ENCODE peak calls at places on chromosomes 1 and 21, in eight cellular contexts. E is fibroblast of lung; D is Peyer's patch; T is sigmoid colon; M is tibial artery; V is breast epithelium; R is CD8-positive, alpha-beta memory T cell; Y is SJSA1. S is an unnamed sample. For H3K9me3, the result is how much of the 10 kb centered on the place peaks cover.

GRCh38 chr1:36106269-36106668 is 17.6 kb downstream of the ADPRS start:
- DNase-seq in E (no peak), D (no peak), T (no peak), M (no peak), V (no peak), R (no peak), Y (no peak), S (no peak)

GRCh38 chr1:114134518-114134917 is 19.2 kb downstream of the SYT6 start:
- DNase-seq in E (no peak), D (no peak), T (no peak), M (no peak), V (no peak), R (no peak), Y (no peak), S (no peak)

GRCh38 chr1:19582318-19582717 is 61.8 kb upstream of the NBL1 start:
- DNase-seq in E (no peak), D (peak), T (no peak), M (peak), V (peak), R (peak), Y (peak), S (no peak)

GRCh38 chr1:115546846-115547245 is 94.9 kb upstream of the VANGL1 start:
- DNase-seq in E (peak), D (no peak), T (no peak), M (no peak), V (no peak), R (no peak), Y (no peak), S (no peak)

GRCh38 chr1:6614019-6614952 is 755 bp downstream of the PHF13 start:
- DNase-seq in E (peak), D (peak), T (peak), M (peak), V (peak), R (peak), Y (peak), S (peak)

GRCh38 chr1:25451903-25452302 is 21.2 kb downstream of the MACO1 start:
- DNase-seq in E (no peak), D (no peak), T (no peak), M (no peak), V (no peak), R (no peak), Y (no peak), S (no peak)

GRCh38 chr1:109199710-109200109 is 14.0 kb upstream of the SARS1 start:
- DNase-seq in E (no peak), D (no peak), T (no peak), M (no peak), V (no peak), R (peak), Y (no peak), S (no peak)

GRCh38 chr21:35204850-35205564 is 155.9 kb upstream of the RUNX1 start:
- DNase-seq in E (peak), D (no peak), T (peak), M (peak), V (no peak), R (peak), Y (peak), S (peak)

GRCh38 chr1:228490120-228491078 is 3.2 kb downstream of the RNF187 start:
- DNase-seq in E (no peak), D (no peak), T (no peak), M (no peak), V (no peak), R (no peak), Y (no peak), S (no peak)

GRCh38 chr1:112544753-112545152 is 36.0 kb downstream of the WNT2B start:
- DNase-seq in E (peak), D (no peak), T (no peak), M (no peak), V (no peak), R (no peak), Y (no peak), S (no peak)

GRCh38 chr1:160098852-160099647 is 631 bp upstream of the IGSF8 start:
- DNase-seq in E (peak), D (peak), T (peak), M (peak), V (peak), R (peak), Y (peak), S (peak)

GRCh38 chr1:191240925-191241324 is 763.3 kb upstream of the BRINP3 start:
- DNase-seq in E (peak), D (no peak), T (no peak), M (no peak), V (no peak), R (no peak), Y (no peak), S (no peak)

GRCh38 chr1:204287466-204287881 is 72.3 kb downstream of the PLEKHA6 start:
- DNase-seq in E (no peak), D (no peak), T (no peak), M (no peak), V (no peak), R (no peak), Y (no peak), S (no peak)
- H3K4me3 ChIP-seq in E (no peak), D (peak), T (no peak), M (peak), V (peak), R (peak), Y (no peak), S (no peak)

GRCh38 chr1:105894006-105894405 is 1162.5 kb upstream of the PRMT6 start:
- DNase-seq in E (no peak), D (no peak), T (no peak), M (no peak), V (no peak), R (no peak), Y (no peak), S (no peak)
- H3K9me3 ChIP-seq in E (under half), D (under half), T (under half), M (under half), V (under half), R (under half), Y (under half), S (under half)

GRCh38 chr1:16258591-16259135 is 21.7 kb upstream of the CPLANE2 start:
- DNase-seq in E (no peak), D (no peak), T (no peak), M (no peak), V (no peak), R (no peak), Y (no peak), S (no peak)

GRCh38 chr1:16257968-16258367 is 21.0 kb upstream of the CPLANE2 start:
- DNase-seq in E (no peak), D (no peak), T (no peak), M (no peak), V (no peak), R (no peak), Y (no peak), S (no peak)

GRCh38 chr1:16262067-16262466 is 25.1 kb upstream of the CPLANE2 start:
- DNase-seq in E (no peak), D (no peak), T (no peak), M (no peak), V (no peak), R (no peak), Y (no peak), S (no peak)

GRCh38 chr1:16256478-16256877 is 19.5 kb upstream of the CPLANE2 start:
- DNase-seq in E (no peak), D (no peak), T (no peak), M (no peak), V (no peak), R (no peak), Y (no peak), S (no peak)

DNA sequence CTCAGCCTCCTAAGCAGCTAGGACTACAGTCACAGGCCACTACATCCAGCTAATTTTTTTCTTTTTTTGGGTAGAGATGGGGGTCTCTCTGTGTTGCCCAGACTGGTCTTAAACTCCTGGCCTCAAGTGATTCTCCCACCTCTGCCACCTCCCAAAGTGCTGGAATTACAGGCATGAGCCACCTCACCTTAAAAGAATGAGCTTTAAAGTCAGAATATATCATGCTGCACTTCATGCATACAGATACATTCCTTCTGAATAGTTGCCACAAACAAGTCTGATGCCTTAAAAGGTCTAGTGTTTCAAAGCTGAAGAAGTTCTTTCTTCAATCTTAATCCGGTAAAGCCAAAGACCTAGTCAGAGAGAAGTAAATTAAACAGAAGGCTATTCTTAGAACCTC is 23.8 kb upstream of the CPLANE2 start:
- DNase-seq in E (peak), D (no peak), T (no peak), M (no peak), V (no peak), R (no peak), Y (peak), S (no peak)
- H3K4me3 ChIP-seq in E (no peak), D (no peak), T (no peak), M (no peak), V (no peak), R (no peak), Y (no peak), S (no peak)

GRCh38 chr1:44225761-44226160 is 12.5 kb downstream of the DMAP1 start:
- DNase-seq in E (no peak), D (no peak), T (no peak), M (no peak), V (no peak), R (no peak), Y (no peak), S (no peak)
- H3K9me3 ChIP-seq in E (under half), D (under half), T (under half), M (under half), V (under half), R (under half), Y (under half), S (under half)

DNA sequence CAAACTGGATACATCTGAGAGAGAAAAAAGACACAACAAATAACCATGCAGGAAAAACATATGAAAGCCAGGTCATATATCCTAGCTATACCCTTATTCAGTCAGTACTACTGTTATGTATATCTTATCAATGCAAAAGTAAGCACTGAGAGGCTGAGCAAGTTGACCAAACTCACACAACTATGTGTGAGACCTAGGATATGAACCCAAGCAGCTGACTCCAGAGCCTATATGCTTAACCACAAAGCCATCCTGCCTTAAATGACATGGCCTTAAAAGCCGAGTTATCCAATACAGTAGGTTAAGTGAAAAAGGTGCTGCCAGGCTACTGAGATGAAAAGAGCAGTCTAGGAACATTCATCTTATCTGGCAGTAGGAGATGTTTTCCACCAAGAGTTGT is 151.6 kb downstream of the RERE start:
- DNase-seq in E (no peak), D (no peak), T (no peak), M (no peak), V (no peak), R (no peak), Y (no peak), S (no peak)
- H3K4me3 ChIP-seq in E (no peak), D (no peak), T (no peak), M (no peak), V (no peak), R (no peak), Y (no peak), S (no peak)

GRCh38 chr1:247105966-247106365 is 1.8 kb upstream of the ZNF669 start:
- DNase-seq in E (no peak), D (no peak), T (no peak), M (no peak), V (no peak), R (no peak), Y (no peak), S (no peak)

GRCh38 chr1:247110627-247111258 is 6.6 kb upstream of the ZNF669 start:
- DNase-seq in E (peak), D (no peak), T (no peak), M (no peak), V (no peak), R (no peak), Y (no peak), S (no peak)

GRCh38 chr1:247104965-247105364 is 809 bp upstream of the ZNF669 start:
- DNase-seq in E (no peak), D (no peak), T (no peak), M (no peak), V (no peak), R (no peak), Y (no peak), S (no peak)

GRCh38 chr1:247111259-247111635 is 7.1 kb upstream of the ZNF669 start:
- DNase-seq in E (no peak), D (no peak), T (no peak), M (no peak), V (no peak), R (no peak), Y (no peak), S (peak)

DNA sequence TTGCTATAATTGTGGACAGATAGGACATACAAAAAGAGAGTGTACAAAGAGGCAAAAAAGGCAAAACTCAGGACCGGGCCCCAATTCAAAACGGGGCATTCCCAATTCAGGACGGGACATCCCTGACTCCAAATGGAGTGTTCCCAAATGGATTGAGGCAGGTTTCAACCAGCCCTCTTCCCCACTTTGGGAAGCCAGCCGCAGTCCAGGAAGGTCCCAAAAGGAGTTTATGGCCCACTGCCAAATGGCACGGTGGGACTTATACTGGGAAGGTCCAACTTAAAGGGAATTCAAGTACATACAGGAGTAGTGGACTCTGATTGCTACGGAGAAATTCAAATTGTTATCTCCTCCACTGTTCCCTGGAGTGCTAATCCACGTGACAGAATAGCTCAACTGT is 3.5 kb upstream of the ZNF669 start:
- DNase-seq in E (no peak), D (no peak), T (no peak), M (no peak), V (no peak), R (no peak), Y (no peak), S (no peak)
- H3K9me3 ChIP-seq in E (under half), D (under half), T (under half), M (under half), V (under half), R (under half), Y (under half), S (under half)

DNA sequence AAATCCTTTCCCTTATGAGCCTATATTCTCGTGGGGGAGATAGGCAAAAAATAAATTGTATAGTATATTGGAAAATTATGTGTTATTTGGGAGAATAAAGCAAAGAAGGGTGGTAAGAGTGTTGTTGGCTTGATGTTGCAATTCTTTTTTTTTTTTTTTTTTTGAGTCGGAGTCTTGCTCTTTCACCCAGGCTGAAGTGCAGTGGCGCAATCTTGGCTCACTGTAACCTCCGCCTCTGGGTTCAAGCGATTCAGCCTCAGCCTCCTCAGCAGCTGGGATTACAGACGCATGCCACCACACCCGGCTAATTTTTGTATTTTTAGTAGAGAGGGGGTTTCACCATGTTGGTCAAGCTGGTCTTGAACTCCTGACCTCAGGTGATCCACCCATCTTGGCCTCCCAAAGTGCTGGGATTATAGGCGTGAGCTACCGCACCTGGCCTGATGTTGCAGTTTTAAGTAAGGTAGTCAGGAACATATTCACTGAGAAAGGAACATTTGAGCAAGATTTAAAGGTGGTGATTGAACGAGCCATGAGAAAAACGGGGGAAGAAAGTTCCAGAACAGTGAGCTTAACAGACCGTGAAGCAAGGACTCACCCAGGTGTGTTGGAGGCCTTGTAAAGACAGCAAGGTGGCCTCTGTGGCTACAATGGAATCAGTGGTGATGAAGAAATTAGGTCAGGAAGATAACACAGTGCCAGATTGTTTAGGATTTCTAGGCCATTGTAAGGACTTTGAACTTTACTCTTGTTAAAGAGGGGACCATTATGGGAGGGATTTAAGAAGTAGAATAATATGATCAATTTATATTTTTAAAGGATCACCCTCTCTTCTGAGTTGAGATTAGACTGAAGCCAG is 45.8 kb downstream of the RPRD2 start:
- DNase-seq in E (no peak), D (no peak), T (no peak), M (no peak), V (no peak), R (no peak), Y (no peak), S (no peak)
- H3K4me3 ChIP-seq in E (no peak), D (no peak), T (no peak), M (no peak), V (no peak), R (no peak), Y (no peak), S (no peak)

GRCh38 chr1:234340528-234340927 is 32.7 kb upstream of the COA6 start:
- DNase-seq in E (no peak), D (no peak), T (no peak), M (no peak), V (no peak), R (no peak), Y (no peak), S (no peak)
- H3K9me3 ChIP-seq in E (under half), D (under half), T (under half), M (under half), V (under half), R (under half), Y (under half), S (under half)